ENCODE peak calls at places on chromosomes 2 and 18, in five cellular contexts. R, K, Q, Y and B are unnamed samples. For H3K4me1, the result is how much of the 10 kb centered on the place peaks cover.

GRCh38 chr18:23422751-23423418 is 30.2 kb upstream of the RIOK3 start:
- ATAC-seq in R (peak), K (peak), Q (peak), Y (peak), B (peak)

GRCh38 chr2:207148025-207148424 is 17.7 kb downstream of the KLF7 start:
- ATAC-seq in R (no peak), K (no peak), Q (no peak), Y (no peak), B (no peak)

GRCh38 chr2:205496777-205497176 is 185.5 kb upstream of the NRP2 start:
- ATAC-seq in R (peak), K (no peak), Q (no peak), Y (no peak), B (peak)

GRCh38 chr2:20391951-20392699 is 41.5 kb upstream of the PUM2 start:
- ATAC-seq in R (no peak), K (peak), Q (no peak), Y (peak), B (no peak)

GRCh38 chr2:161233858-161234431 is 73.7 kb downstream of the TANK start:
- ATAC-seq in R (no peak), K (no peak), Q (peak), Y (no peak), B (no peak)

GRCh38 chr2:10404324-10405143 is 43.6 kb downstream of the ODC1 start:
- ATAC-seq in R (no peak), K (no peak), Q (no peak), Y (no peak), B (peak)

GRCh38 chr2:170386554-170386953 is 208.6 kb downstream of the MYO3B start:
- ATAC-seq in R (no peak), K (no peak), Q (no peak), Y (no peak), B (no peak)

GRCh38 chr2:10410716-10411437 is 37.2 kb downstream of the ODC1 start:
- ATAC-seq in R (no peak), K (no peak), Q (no peak), Y (no peak), B (no peak)

GRCh38 chr2:209937893-209938292 is 64.5 kb upstream of the RPE start:
- ATAC-seq in R (no peak), K (no peak), Q (no peak), Y (no peak), B (no peak)

GRCh38 chr2:219495531-219496122 is 3.1 kb upstream of the GMPPA start:
- ATAC-seq in R (no peak), K (peak), Q (peak), Y (peak), B (no peak)

GRCh38 chr2:55842009-55842408 is 81.6 kb downstream of the EFEMP1 start:
- ATAC-seq in R (no peak), K (no peak), Q (no peak), Y (no peak), B (no peak)

GRCh38 chr2:160859086-160859485 is 301.1 kb upstream of the TANK start:
- ATAC-seq in R (no peak), K (no peak), Q (no peak), Y (no peak), B (no peak)

GRCh38 chr18:45197526-45197970 is 417.7 kb upstream of the SLC14A2 start:
- ATAC-seq in R (no peak), K (no peak), Q (peak), Y (no peak), B (no peak)

GRCh38 chr18:3211236-3211992 is 8.4 kb downstream of the MYOM1 start:
- ATAC-seq in R (no peak), K (peak), Q (no peak), Y (peak), B (peak)

GRCh38 chr2:105327690-105328089 is 1.8 kb downstream of the TGFBRAP1 start:
- ATAC-seq in R (no peak), K (no peak), Q (no peak), Y (no peak), B (no peak)

GRCh38 chr2:105329197-105329554 is 359 bp downstream of the TGFBRAP1 start:
- ATAC-seq in R (peak), K (peak), Q (peak), Y (peak), B (peak)

GRCh38 chr2:105328281-105329196 is 996 bp downstream of the TGFBRAP1 start:
- ATAC-seq in R (peak), K (peak), Q (peak), Y (peak), B (peak)

GRCh38 chr2:105330681-105331375 is 1.3 kb upstream of the TGFBRAP1 start:
- ATAC-seq in R (no peak), K (peak), Q (no peak), Y (peak), B (no peak)

DNA sequence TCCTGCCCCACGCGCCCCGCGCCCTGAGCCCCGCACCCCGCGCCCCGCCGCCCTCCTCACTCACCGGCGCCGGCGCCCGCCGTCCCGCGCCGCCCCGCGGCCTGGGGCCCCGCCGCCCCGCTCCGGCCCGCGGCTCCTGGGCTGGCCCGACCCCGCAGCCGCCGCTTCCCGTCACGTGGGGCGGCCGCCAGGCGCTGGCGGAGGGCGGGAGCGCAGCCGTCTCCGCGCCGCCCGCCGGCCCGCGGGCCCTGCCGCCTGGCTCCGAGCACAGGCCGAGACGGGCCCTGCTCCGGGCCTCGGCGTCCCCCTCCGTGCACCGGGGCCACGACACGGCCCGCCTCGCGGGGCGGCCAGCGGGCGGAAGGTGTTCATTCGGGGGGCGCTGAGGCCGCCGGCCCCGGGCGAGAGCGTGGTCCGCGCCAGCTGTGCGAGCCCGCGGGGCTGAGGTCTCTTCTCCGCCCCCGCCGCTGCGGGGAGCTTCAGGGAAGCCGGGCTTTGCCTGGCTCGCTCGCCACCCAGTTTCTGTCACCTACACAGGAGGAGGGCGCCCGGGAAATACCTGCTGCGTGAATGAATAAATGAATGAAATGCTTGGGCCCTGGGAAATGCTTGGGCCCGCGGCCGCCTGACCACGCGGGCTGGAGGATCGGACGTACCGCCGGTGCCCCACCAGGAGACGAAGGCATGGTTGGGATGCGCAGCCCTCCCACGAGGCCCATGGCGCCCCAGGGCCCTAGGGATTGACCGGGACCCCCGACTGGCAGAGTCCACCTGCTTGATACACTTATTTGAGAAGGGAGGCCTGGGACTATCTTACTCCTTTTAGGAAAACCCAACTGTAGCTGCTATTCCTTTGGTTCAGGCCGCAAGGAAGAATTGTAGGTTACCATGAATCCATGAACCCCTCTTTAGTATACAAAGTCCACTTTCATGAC is at the start of gene TGFBRAP1:
- ATAC-seq in R (peak), K (peak), Q (peak), Y (peak), B (peak)
- TF ChIP-seq POLR2AphosphoS5 in R (no peak), K (no peak), Q (no peak), Y (peak), B (no peak)

GRCh38 chr2:42835577-42836371 is 43.4 kb upstream of the HAAO start:
- ATAC-seq in R (peak), K (peak), Q (no peak), Y (no peak), B (peak)
- TF ChIP-seq EP300 in R (no peak), K (no peak), Q (no peak), Y (no peak), B (no peak)

GRCh38 chr2:47029737-47030524 is 114.3 kb upstream of the MCFD2 start:
- ATAC-seq in R (no peak), K (peak), Q (no peak), Y (no peak), B (no peak)
- H3K4me1 ChIP-seq in R (under half), K (half or more), Q (under half), Y (under half), B (half or more)

GRCh38 chr2:173226899-173227692 is 127.6 kb upstream of the CDCA7 start:
- ATAC-seq in R (no peak), K (peak), Q (no peak), Y (no peak), B (no peak)
- TF ChIP-seq POLR2AphosphoS5 in R (no peak), K (no peak), Q (no peak), Y (no peak), B (no peak)

GRCh38 chr2:183488421-183488820 is 364.2 kb downstream of the NUP35 start:
- ATAC-seq in R (no peak), K (no peak), Q (no peak), Y (no peak), B (no peak)
- TF ChIP-seq EP300 in R (no peak), K (no peak), Q (no peak), Y (no peak), B (no peak)

DNA sequence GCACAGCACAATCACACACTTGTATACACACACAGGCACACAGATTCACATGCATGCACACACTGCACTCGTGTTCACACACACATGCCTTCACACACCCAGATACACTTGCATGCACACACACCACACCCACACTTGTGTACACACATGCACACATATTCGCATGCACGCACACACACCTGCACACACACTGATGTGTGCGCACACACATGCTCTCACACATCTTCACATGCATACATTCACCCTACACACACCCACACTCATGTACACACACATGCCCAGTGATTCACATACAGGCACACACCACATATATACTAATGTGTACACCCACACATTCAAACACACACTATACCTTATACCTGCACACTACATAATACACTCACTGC is 181.7 kb downstream of the LOXHD1 start:
- ATAC-seq in R (no peak), K (no peak), Q (no peak), Y (no peak), B (no peak)
- H3K4me1 ChIP-seq in R (under half), K (under half), Q (under half), Y (under half), B (under half)

GRCh38 chr2:165406053-165406628 is 63.4 kb upstream of the CSRNP3 start:
- ATAC-seq in R (no peak), K (no peak), Q (peak), Y (no peak), B (no peak)

GRCh38 chr2:165410231-165410630 is 59.3 kb upstream of the CSRNP3 start:
- ATAC-seq in R (no peak), K (no peak), Q (no peak), Y (no peak), B (no peak)

GRCh38 chr2:165407464-165407863 is 62.0 kb upstream of the CSRNP3 start:
- ATAC-seq in R (no peak), K (no peak), Q (no peak), Y (no peak), B (no peak)

GRCh38 chr2:165414187-165414586 is 55.3 kb upstream of the CSRNP3 start:
- ATAC-seq in R (no peak), K (no peak), Q (no peak), Y (no peak), B (no peak)

DNA sequence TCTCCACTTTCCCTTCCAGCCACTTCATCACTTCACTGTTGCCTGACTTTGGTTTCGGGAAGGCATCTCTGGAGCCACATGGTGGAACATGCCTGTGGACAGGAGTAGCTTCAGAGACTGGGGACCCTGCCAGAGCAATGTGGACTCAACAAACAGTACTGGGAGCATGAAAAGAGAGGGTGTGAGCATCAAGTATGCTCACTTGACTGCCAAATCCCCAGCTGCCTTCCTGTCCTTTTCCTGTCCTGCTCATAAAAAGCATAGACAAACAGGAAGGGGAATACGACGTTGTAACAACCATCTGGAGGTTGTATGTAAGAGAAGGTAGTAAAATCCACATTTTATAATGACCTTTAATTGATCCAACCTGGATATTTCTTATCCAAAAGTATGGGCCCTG is 61.3 kb upstream of the CSRNP3 start:
- ATAC-seq in R (no peak), K (no peak), Q (no peak), Y (no peak), B (no peak)
- TF ChIP-seq POLR2AphosphoS5 in R (no peak), K (no peak), Q (no peak), Y (no peak), B (no peak)